ENCODE peak calls at places on chromosomes 5 and 9, in nine cellular contexts. G is body of pancreas, H is kidney epithelial cell, T is H7, M is heart left ventricle, D is aorta, Y is stomach, A is cardiac muscle cell, K is GM23338. X is an unnamed sample.

GRCh38 chr9:32728181-32728580 is 55.2 kb upstream of the TMEM215 start:
- DNase-seq in D (no peak), M (no peak), T (no peak), H (no peak), G (no peak), A (no peak), Y (no peak), K (no peak), X (no peak)

GRCh38 chr5:134072471-134073220 is 41.8 kb upstream of the TCF7 start:
- DNase-seq in M (no peak), Y (no peak), G (no peak), T (peak; percentile 12), H (no peak), D (no peak), K (no peak), A (no peak), X (no peak)

GRCh38 chr5:16454686-16455085 is 10.9 kb downstream of the ZNF622 start:
- DNase-seq in Y (no peak), K (no peak), A (no peak), G (no peak), T (no peak), M (no peak), H (no peak), D (no peak), X (no peak)

GRCh38 chr5:169299651-169300467 is 1.1 kb downstream of the SLIT3 start:
- DNase-seq in Y (no peak), H (no peak), K (peak; percentile 50), D (no peak), M (no peak), T (peak; percentile 57), A (peak; percentile 23), G (no peak), X (no peak)

GRCh38 chr5:17743580-17744435 is 109.5 kb downstream of the TAF11L14 start:
- DNase-seq in T (no peak), M (no peak), G (no peak), D (no peak), K (no peak), A (no peak), Y (no peak), H (no peak), X (no peak)

GRCh38 chr9:82903503-82903902 is 159.4 kb downstream of the RASEF start:
- DNase-seq in M (no peak), A (no peak), Y (no peak), G (no peak), T (no peak), K (peak; percentile 32), D (no peak), H (no peak), X (no peak)

GRCh38 chr5:88680253-88681132 is 202.5 kb downstream of the MEF2C start:
- DNase-seq in A (peak; percentile 84), K (peak; percentile 84), M (peak; percentile 52), T (peak; percentile 96), Y (peak; percentile 78), H (no peak), G (peak; percentile 61), D (peak; percentile 93), X (peak; percentile 78)

GRCh38 chr9:92406506-92406905 is 2.1 kb upstream of the OGN start:
- DNase-seq in A (no peak), G (peak; percentile 42), K (no peak), D (no peak), H (no peak), T (no peak), M (no peak), Y (no peak), X (peak; percentile 12)

GRCh38 chr9:120886490-120886967 is 9.5 kb upstream of the PHF19 start:
- DNase-seq in G (no peak), A (no peak), H (peak; percentile 69), M (peak; percentile 44), Y (no peak), K (no peak), T (no peak), D (no peak), X (no peak)

GRCh38 chr5:173941758-173942401 is 47.1 kb upstream of the C5orf47 start:
- DNase-seq in Y (no peak), H (no peak), T (no peak), K (peak; percentile 84), D (no peak), A (no peak), G (peak; percentile 23), M (no peak), X (no peak)

GRCh38 chr9:129336130-129336528 is 158.1 kb upstream of the IER5L start:
- DNase-seq in T (no peak), M (no peak), G (no peak), D (no peak), K (peak; percentile 53), H (no peak), Y (no peak), A (no peak), X (no peak)

GRCh38 chr5:5826911-5827310 is 404.4 kb downstream of the ICE1 start:
- DNase-seq in A (no peak), G (peak; percentile 10), M (no peak), Y (no peak), K (no peak), D (no peak), H (no peak), T (no peak), X (no peak)

GRCh38 chr9:28365020-28365640 is 791.8 kb upstream of the C9orf72 start:
- DNase-seq in M (no peak), A (peak; percentile 31), D (no peak), Y (no peak), K (peak; percentile 72), G (no peak), T (peak; percentile 41), H (no peak), X (no peak)

GRCh38 chr5:116864157-116864837 is 289.7 kb upstream of the SEMA6A start:
- DNase-seq in T (peak; percentile 30), H (no peak), Y (no peak), G (no peak), D (no peak), M (no peak), K (peak; percentile 95), A (peak; percentile 26), X (no peak)

GRCh38 chr9:34382054-34382453 is 5.4 kb upstream of the MYORG start:
- DNase-seq in A (no peak), G (no peak), T (peak; percentile 3), D (no peak), H (no peak), M (no peak), Y (no peak), K (no peak), X (no peak)

GRCh38 chr9:34379334-34380033 is 2.8 kb upstream of the MYORG start:
- DNase-seq in H (no peak), G (peak; percentile 91), D (peak; percentile 95), M (peak; percentile 87), A (peak; percentile 85), K (peak; percentile 93), Y (peak; percentile 92), T (peak; percentile 91), X (peak; percentile 76)

GRCh38 chr9:34381323-34381722 is 4.6 kb upstream of the MYORG start:
- DNase-seq in H (no peak), M (no peak), K (peak; percentile 82), T (peak; percentile 72), D (no peak), Y (no peak), G (no peak), A (no peak), X (no peak)

GRCh38 chr9:34380034-34380510 is 3.4 kb upstream of the MYORG start:
- DNase-seq in M (no peak), D (no peak), G (no peak), T (peak; percentile 71), H (no peak), A (peak; percentile 32), K (peak; percentile 51), Y (no peak), X (no peak)

GRCh38 chr9:34380511-34381315 is 4.0 kb upstream of the MYORG start:
- DNase-seq in A (peak; percentile 83), G (peak; percentile 84), Y (peak; percentile 82), D (peak; percentile 94), K (peak; percentile 83), M (peak; percentile 81), H (no peak), T (peak; percentile 99), X (peak; percentile 83)
- H3K27me3 ChIP-seq in A (peaks cover 37% of the 10 kb centered on the region), G (no peaks in the 10 kb centered on the region), Y (no peaks in the 10 kb centered on the region), D (no peaks in the 10 kb centered on the region), K (peaks cover 46% of the 10 kb centered on the region), M (no peaks in the 10 kb centered on the region), H (peaks cover 12% of the 10 kb centered on the region), T (peaks cover 26% of the 10 kb centered on the region), X (no peaks in the 10 kb centered on the region)

DNA sequence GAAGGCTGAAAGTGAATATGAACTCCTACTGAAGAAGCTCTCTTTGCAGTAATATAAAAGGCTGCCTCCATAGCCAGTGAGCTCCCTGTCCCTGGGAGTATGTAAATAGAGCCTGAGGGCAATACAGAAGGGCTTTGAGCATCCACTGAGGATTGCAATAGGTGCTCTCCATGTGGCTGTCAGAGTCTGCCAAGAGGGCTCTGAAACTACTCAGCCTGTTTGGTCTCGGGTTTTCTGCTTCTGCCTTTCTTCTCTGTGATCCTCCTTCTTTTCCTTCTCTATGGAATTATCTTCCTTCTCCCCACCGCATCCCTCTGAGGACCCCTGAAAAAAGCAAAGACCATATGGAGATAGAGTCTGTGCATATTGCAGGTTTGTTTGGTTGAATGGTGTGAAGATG is 69.4 kb downstream of the PCDH1 start:
- DNase-seq in G (no peak), Y (no peak), M (no peak), K (no peak), T (no peak), D (no peak), A (no peak), H (no peak), X (no peak)
- H3K36me3 ChIP-seq in G (no peaks in the 10 kb centered on the region), Y (no peaks in the 10 kb centered on the region), M (no peaks in the 10 kb centered on the region), K (no peaks in the 10 kb centered on the region), T (no peaks in the 10 kb centered on the region), D (no peaks in the 10 kb centered on the region), A (no peaks in the 10 kb centered on the region), H (no peaks in the 10 kb centered on the region), X (no peaks in the 10 kb centered on the region)

GRCh38 chr9:137176302-137177182 is 4.7 kb upstream of the TMEM210 start:
- DNase-seq in G (peak; percentile 54), H (no peak), T (peak; percentile 93), A (peak; percentile 54), Y (peak; percentile 53), D (no peak), K (peak; percentile 70), M (no peak), X (no peak)

GRCh38 chr9:137174722-137175293 is 3.0 kb upstream of the TMEM210 start:
- DNase-seq in M (no peak), T (peak; percentile 93), K (peak; percentile 55), A (no peak), D (no peak), H (no peak), Y (no peak), G (no peak), X (no peak)

GRCh38 chr9:137172907-137173794 is 1.3 kb upstream of the TMEM210 start:
- DNase-seq in K (no peak), G (no peak), T (peak; percentile 72), M (peak; percentile 23), A (no peak), D (no peak), Y (peak; percentile 74), H (no peak), X (no peak)

GRCh38 chr9:137175345-137175961 is 3.6 kb upstream of the TMEM210 start:
- DNase-seq in M (no peak), A (no peak), G (no peak), T (peak; percentile 96), D (no peak), K (peak; percentile 61), Y (no peak), H (no peak), X (no peak)

GRCh38 chr9:137173795-137174664 is 2.2 kb upstream of the TMEM210 start:
- DNase-seq in T (peak; percentile 64), A (no peak), K (no peak), G (no peak), D (no peak), M (no peak), Y (no peak), H (no peak), X (no peak)
- H3K27me3 ChIP-seq in T (peaks cover 20% of the 10 kb centered on the region), A (peaks cover 71% of the 10 kb centered on the region), K (peaks cover 26% of the 10 kb centered on the region), G (no peaks in the 10 kb centered on the region), D (no peaks in the 10 kb centered on the region), M (peaks cover 7% of the 10 kb centered on the region), Y (peaks cover 39% of the 10 kb centered on the region), H (peaks cover 62% of the 10 kb centered on the region), X (no peaks in the 10 kb centered on the region)

GRCh38 chr9:17021379-17021970 is 113.4 kb upstream of the CNTLN start:
- DNase-seq in A (no peak), D (no peak), G (no peak), M (no peak), K (no peak), H (no peak), T (no peak), Y (no peak), X (no peak)
- H3K36me3 ChIP-seq in A (no peaks in the 10 kb centered on the region), D (no peaks in the 10 kb centered on the region), G (no peaks in the 10 kb centered on the region), M (no peaks in the 10 kb centered on the region), K (no peaks in the 10 kb centered on the region), H (no peaks in the 10 kb centered on the region), T (no peaks in the 10 kb centered on the region), Y (no peaks in the 10 kb centered on the region), X (no peaks in the 10 kb centered on the region)